ENCODE peak calls at places on chromosomes 7 and 10, in five cellular contexts. V is stimulated activated CD8-positive, alpha-beta memory T cell treated with anti-CD3 and anti-CD28 coated beads, Interleukin-4, amount 100 ng/mL, for 4 hours; D is kidney glomerular epithelial cell; T is NB4; J is activated effector memory CD4-positive, alpha-beta T cell treated with anti-CD3 and anti-CD28 coated beads, Interleukin-2, amount 50 U/mL, for 16 hours. U is an unnamed sample.

GRCh38 chr10:119817991-119818888 is 54.4 kb downstream of the MCMBP start:
- DNase-seq in T (no peak), J (peak; percentile 64), V (no peak), D (no peak), U (no peak)

GRCh38 chr7:135367114-135367513 is 133.5 kb downstream of the STRA8 start:
- DNase-seq in V (no peak), D (no peak), T (no peak), J (no peak), U (no peak)

GRCh38 chr7:19122018-19122588 is 4.7 kb upstream of the TWIST1 start:
- DNase-seq in T (peak; percentile 49), J (no peak), V (no peak), D (peak; percentile 31), U (peak; percentile 82)

GRCh38 chr7:114977277-114977676 is 55.4 kb downstream of the MDFIC start:
- DNase-seq in T (no peak), V (no peak), D (no peak), J (no peak), U (peak; percentile 21)

GRCh38 chr7:151824285-151824950 is 52.5 kb downstream of the PRKAG2 start:
- DNase-seq in J (no peak), D (no peak), V (no peak), T (no peak), U (no peak)

GRCh38 chr7:28953628-28954027 is 4.5 kb downstream of the TRIL start:
- DNase-seq in D (no peak), T (no peak), V (no peak), J (no peak), U (peak; percentile 90)

GRCh38 chr10:52820316-52820715 is 47.7 kb upstream of the MBL2 start:
- DNase-seq in T (no peak), V (no peak), D (no peak), J (no peak), U (no peak)

GRCh38 chr7:50851891-50852290 is 69.2 kb upstream of the GRB10 start:
- DNase-seq in T (no peak), V (no peak), J (no peak), D (peak; percentile 79), U (no peak)

GRCh38 chr7:132387596-132387995 is 188.7 kb downstream of the PLXNA4 start:
- DNase-seq in D (no peak), V (no peak), T (no peak), J (no peak), U (no peak)

GRCh38 chr7:42753322-42753721 is 158.5 kb downstream of the C7orf25 start:
- DNase-seq in D (no peak), J (no peak), V (no peak), T (no peak), U (no peak)

GRCh38 chr10:60237977-60238376 is 151.7 kb downstream of the ANK3 start:
- DNase-seq in D (no peak), T (peak; percentile 24), V (no peak), J (no peak), U (no peak)

GRCh38 chr10:34145751-34146150 is 669.3 kb downstream of the PARD3 start:
- DNase-seq in T (no peak), J (no peak), V (no peak), D (no peak), U (peak; percentile 22)

GRCh38 chr7:105024734-105025133 is 10.7 kb downstream of the KMT2E start:
- DNase-seq in J (no peak), T (no peak), D (no peak), V (no peak), U (no peak)

GRCh38 chr7:5183155-5183554 is 6.9 kb upstream of the WIPI2 start:
- DNase-seq in J (no peak), D (no peak), V (no peak), T (no peak), U (no peak)

GRCh38 chr10:1190791-1191490 is 134.8 kb downstream of the WDR37 start:
- DNase-seq in D (no peak), T (no peak), V (no peak), J (peak; percentile 38), U (no peak)

GRCh38 chr10:35635576-35635975 is 6.5 kb downstream of the FZD8 start:
- DNase-seq in D (peak; percentile 73), T (peak; percentile 52), V (no peak), J (peak; percentile 63), U (peak; percentile 79)

GRCh38 chr7:149799397-149800168 is 26.2 kb upstream of the ZNF467 start:
- DNase-seq in J (peak; percentile 84), V (peak; percentile 15), D (no peak), T (peak; percentile 61), U (no peak)

GRCh38 chr7:114554781-114555537 is 140.3 kb downstream of the FOXP2 start:
- DNase-seq in V (no peak), T (peak; percentile 74), D (no peak), J (no peak), U (peak; percentile 73)

GRCh38 chr7:99143853-99144672 is at the start of gene SMURF1:
- DNase-seq in D (peak; percentile 56), J (peak; percentile 91), V (peak; percentile 32), T (peak; percentile 84), U (peak; percentile 77)

GRCh38 chr10:103917326-103918052 is 495 bp downstream of the STN1 start:
- DNase-seq in T (no peak), V (no peak), J (no peak), D (no peak), U (no peak)

GRCh38 chr7:107579881-107580715 is at the start of gene BCAP29:
- DNase-seq in V (peak; percentile 43), J (peak; percentile 89), T (peak; percentile 90), D (peak; percentile 32), U (peak; percentile 89)